ENCODE peak calls at places on chromosomes 6 and 20, in eight cellular contexts. Z, C, Y, V, N, R, Q and J are unnamed samples.

GRCh38 chr20:41131594-41132387 is 5.6 kb upstream of the PLCG1 start:
- DNase-seq in Y (no peak), C (no peak), V (no peak), Z (no peak), N (no peak), R (no peak), Q (no peak), J (peak)

GRCh38 chr20:2131366-2131765 is 29.7 kb downstream of the STK35 start:
- DNase-seq in Q (no peak), R (peak), V (peak), N (no peak), Z (no peak), C (peak), Y (peak), J (peak)

GRCh38 chr20:42572320-42573016 is 617.2 kb downstream of the PTPRT start:
- DNase-seq in C (no peak), Y (no peak), R (no peak), V (no peak), Q (no peak), N (no peak), Z (no peak), J (no peak)

GRCh38 chr6:12656841-12657435 is 59.6 kb upstream of the PHACTR1 start:
- DNase-seq in Y (no peak), R (peak), Z (no peak), Q (no peak), C (no peak), N (no peak), V (no peak), J (no peak)

GRCh38 chr20:32582659-32583580 is 2.2 kb downstream of the NOL4L start:
- DNase-seq in V (no peak), R (no peak), N (no peak), Y (no peak), Q (peak), C (no peak), Z (peak), J (no peak)

GRCh38 chr6:7445076-7445475 is 55.5 kb downstream of the RIOK1 start:
- DNase-seq in N (no peak), C (no peak), Y (no peak), Q (no peak), R (no peak), V (no peak), Z (no peak), J (no peak)

GRCh38 chr20:36682311-36682710 is 36.3 kb upstream of the SLA2 start:
- DNase-seq in R (no peak), Y (no peak), Z (no peak), V (no peak), Q (no peak), N (no peak), C (no peak), J (no peak)

GRCh38 chr6:112096901-112097300 is 9.5 kb downstream of the FAM229B start:
- DNase-seq in N (no peak), V (no peak), R (no peak), C (no peak), Y (no peak), Z (no peak), Q (no peak), J (no peak)

GRCh38 chr6:144548525-144548924 is 263.4 kb downstream of the UTRN start:
- DNase-seq in Z (no peak), C (no peak), N (no peak), Q (no peak), R (no peak), Y (no peak), V (no peak), J (no peak)

GRCh38 chr6:70103798-70104197 is 199.1 kb downstream of the COL9A1 start:
- DNase-seq in N (no peak), Y (peak), R (no peak), C (no peak), V (peak), Q (no peak), Z (peak), J (peak)

GRCh38 chr20:20527661-20528060 is 159.8 kb downstream of the INSM1 start:
- DNase-seq in C (no peak), Q (no peak), Z (no peak), V (no peak), R (no peak), N (no peak), Y (no peak), J (no peak)

GRCh38 chr20:48845721-48846306 is 18.0 kb upstream of the PREX1 start:
- DNase-seq in Y (no peak), R (no peak), V (peak), Z (no peak), N (no peak), C (no peak), Q (no peak), J (no peak)

GRCh38 chr6:132919476-132919875 is 105.1 kb downstream of the RPS12 start:
- DNase-seq in Z (no peak), Y (no peak), R (peak), V (peak), Q (no peak), C (peak), N (no peak), J (peak)

GRCh38 chr20:52812231-52812847 is 159.8 kb upstream of the TSHZ2 start:
- DNase-seq in Z (peak), C (no peak), Q (no peak), N (no peak), R (no peak), V (no peak), Y (no peak), J (no peak)

GRCh38 chr6:10033223-10033829 is 381.5 kb downstream of the TFAP2A start:
- DNase-seq in Z (no peak), N (no peak), C (no peak), V (peak), R (no peak), Q (no peak), Y (no peak), J (peak)

GRCh38 chr20:16501236-16501635 is 72.0 kb downstream of the KIF16B start:
- DNase-seq in R (no peak), Q (no peak), V (no peak), C (no peak), Y (no peak), Z (no peak), N (no peak), J (no peak)

GRCh38 chr20:3805594-3806264 is 9.6 kb downstream of the CDC25B start:
- DNase-seq in Q (no peak), Z (no peak), Y (peak), N (no peak), V (peak), R (no peak), C (no peak), J (peak)

GRCh38 chr6:36202101-36202500 is 5.6 kb downstream of the BRPF3 start:
- DNase-seq in V (no peak), Q (no peak), N (no peak), C (no peak), Z (no peak), Y (no peak), R (no peak), J (no peak)

GRCh38 chr6:130760006-130760405 is 67.2 kb upstream of the SMLR1 start:
- DNase-seq in V (peak), R (peak), Y (peak), C (no peak), Q (no peak), N (no peak), Z (peak), J (peak)

GRCh38 chr20:61966492-61967244 is 99.0 kb downstream of the TAF4 start:
- DNase-seq in Q (no peak), N (no peak), Z (no peak), R (no peak), V (no peak), C (no peak), Y (no peak), J (no peak)

GRCh38 chr6:3343089-3343901 is 84.5 kb downstream of the PSMG4 start:
- DNase-seq in N (no peak), Z (no peak), C (no peak), R (no peak), Y (no peak), V (no peak), Q (no peak), J (no peak)